ENCODE peak calls at places on chromosome 14, in eight cellular contexts. L, D, A, K, N, H, T and U are unnamed samples.

GRCh38 chr14:61586539-61587396 is 108.5 kb upstream of the HIF1A start:
- DNase-seq in L (no peak), D (no peak), A (no peak), K (no peak), N (no peak), H (no peak), T (no peak), U (no peak)

GRCh38 chr14:23605931-23606585 is 27.5 kb upstream of the JPH4 start:
- DNase-seq in L (no peak), D (no peak), A (no peak), K (no peak), N (no peak), H (no peak), T (no peak), U (no peak)

GRCh38 chr14:61568572-61569011 is 126.7 kb upstream of the HIF1A start:
- DNase-seq in L (peak), D (no peak), A (no peak), K (no peak), N (no peak), H (no peak), T (peak), U (no peak)

GRCh38 chr14:67943947-67944346 is 124.4 kb downstream of the RAD51B start:
- DNase-seq in L (peak), D (peak), A (no peak), K (no peak), N (no peak), H (peak), T (peak), U (peak)

GRCh38 chr14:75274899-75275569 is 3.6 kb upstream of the FOS start:
- DNase-seq in L (peak), D (no peak), A (no peak), K (no peak), N (no peak), H (no peak), T (peak), U (peak)

GRCh38 chr14:65850429-65851145 is 438.1 kb downstream of the FUT8 start:
- DNase-seq in L (no peak), D (peak), A (no peak), K (no peak), N (no peak), H (no peak), T (peak), U (no peak)

GRCh38 chr14:68705741-68706283 is 87.1 kb downstream of the ZFP36L1 start:
- DNase-seq in L (no peak), D (no peak), A (no peak), K (no peak), N (no peak), H (no peak), T (no peak), U (peak)

GRCh38 chr14:77372304-77372841 is 4.5 kb downstream of the TMED8 start:
- DNase-seq in L (no peak), D (no peak), A (no peak), K (no peak), N (no peak), H (no peak), T (no peak), U (no peak)

GRCh38 chr14:68951800-68952540 is 27.1 kb downstream of the ACTN1 start:
- DNase-seq in L (no peak), D (no peak), A (peak), K (no peak), N (no peak), H (peak), T (no peak), U (no peak)

GRCh38 chr14:28756896-28757570 is 9.6 kb upstream of the FOXG1 start:
- DNase-seq in L (no peak), D (no peak), A (no peak), K (no peak), N (no peak), H (no peak), T (no peak), U (no peak)

GRCh38 chr14:61145903-61146411 is 135.2 kb downstream of the TMEM30B start:
- DNase-seq in L (no peak), D (peak), A (no peak), K (peak), N (peak), H (no peak), T (no peak), U (peak)

GRCh38 chr14:71380271-71380670 is 473.0 kb downstream of the PCNX1 start:
- DNase-seq in L (no peak), D (no peak), A (no peak), K (no peak), N (peak), H (no peak), T (no peak), U (peak)

GRCh38 chr14:67221248-67221981 is 19.8 kb upstream of the PALS1 start:
- DNase-seq in L (no peak), D (no peak), A (no peak), K (peak), N (peak), H (no peak), T (no peak), U (peak)

GRCh38 chr14:40368314-40368713 is 936.1 kb upstream of the FBXO33 start:
- DNase-seq in L (no peak), D (peak), A (no peak), K (no peak), N (no peak), H (no peak), T (no peak), U (no peak)

GRCh38 chr14:94775875-94776217 is 5.9 kb upstream of the GSC start:
- DNase-seq in L (no peak), D (no peak), A (no peak), K (no peak), N (no peak), H (no peak), T (no peak), U (no peak)

GRCh38 chr14:106343636-106344035 is 817.3 kb downstream of the TMEM121 start:
- DNase-seq in L (no peak), D (no peak), A (peak), K (no peak), N (no peak), H (no peak), T (no peak), U (no peak)

GRCh38 chr14:105212541-105213305 is 31.6 kb upstream of the NUDT14 start:
- DNase-seq in L (no peak), D (peak), A (no peak), K (no peak), N (no peak), H (no peak), T (no peak), U (no peak)

GRCh38 chr14:76844223-76844622 is 18.0 kb downstream of the LRRC74A start:
- DNase-seq in L (peak), D (no peak), A (no peak), K (no peak), N (no peak), H (peak), T (peak), U (no peak)

GRCh38 chr14:51908086-51908485 is 47.7 kb downstream of the GNG2 start:
- DNase-seq in L (no peak), D (no peak), A (no peak), K (no peak), N (no peak), H (no peak), T (no peak), U (no peak)

GRCh38 chr14:92022036-92022435 is 17.8 kb downstream of the TRIP11 start:
- DNase-seq in L (no peak), D (no peak), A (no peak), K (no peak), N (no peak), H (no peak), T (no peak), U (no peak)

GRCh38 chr14:57871487-57872080 is 5.7 kb upstream of the SLC35F4 start:
- DNase-seq in L (no peak), D (peak), A (no peak), K (no peak), N (no peak), H (no peak), T (no peak), U (peak)

GRCh38 chr14:71320734-71321555 is 413.7 kb downstream of the PCNX1 start:
- DNase-seq in L (peak), D (peak), A (no peak), K (no peak), N (no peak), H (peak), T (peak), U (peak)

GRCh38 chr14:64556526-64556925 is 6.8 kb downstream of the PPP1R36 start:
- DNase-seq in L (no peak), D (no peak), A (no peak), K (no peak), N (peak), H (peak), T (no peak), U (peak)